ENCODE peak calls at places on chromosome 12, in ten cellular contexts. One of them, this sample, is unnamed.

GRCh38 chr12:94186461-94187237 is 38.3 kb downstream of the PLXNC1 start:
- DNase-seq in H4: no peak
- DNase-seq in HT-29: no peak
- DNase-seq in activated gamma-delta T cell treated with Interleukin-2 at 50 U/mL for 16 hours: no peak
- DNase-seq in K562: no peak
- DNase-seq in prostate gland: peak
- DNase-seq in iPS-NIHi11: peak
- DNase-seq in foreskin melanocyte: no peak
- DNase-seq in HCEC 1CT: no peak
- DNase-seq in HL-60: no peak
- DNase-seq in this sample: peak

GRCh38 chr12:119274636-119275065 is 59.9 kb upstream of the CCDC60 start:
- DNase-seq in prostate gland: no peak
- DNase-seq in HL-60: no peak
- DNase-seq in H4: no peak
- DNase-seq in activated gamma-delta T cell treated with Interleukin-2 at 50 U/mL for 16 hours: no peak
- DNase-seq in HCEC 1CT: no peak
- DNase-seq in K562: no peak
- DNase-seq in HT-29: no peak
- DNase-seq in foreskin melanocyte: no peak
- DNase-seq in iPS-NIHi11: peak
- DNase-seq in this sample: no peak

GRCh38 chr12:22101749-22102243 is 55.8 kb downstream of the CMAS start:
- DNase-seq in iPS-NIHi11: peak
- DNase-seq in HT-29: no peak
- DNase-seq in activated gamma-delta T cell treated with Interleukin-2 at 50 U/mL for 16 hours: no peak
- DNase-seq in prostate gland: no peak
- DNase-seq in HL-60: peak
- DNase-seq in K562: no peak
- DNase-seq in HCEC 1CT: peak
- DNase-seq in foreskin melanocyte: peak
- DNase-seq in H4: peak
- DNase-seq in this sample: peak

GRCh38 chr12:53190108-53190729 is 9.5 kb upstream of the CSAD start:
- DNase-seq in HCEC 1CT: peak
- DNase-seq in HT-29: peak
- DNase-seq in iPS-NIHi11: peak
- DNase-seq in HL-60: peak
- DNase-seq in prostate gland: peak
- DNase-seq in foreskin melanocyte: no peak
- DNase-seq in K562: peak
- DNase-seq in H4: peak
- DNase-seq in activated gamma-delta T cell treated with Interleukin-2 at 50 U/mL for 16 hours: peak
- DNase-seq in this sample: no peak

GRCh38 chr12:121811434-121812319 is 7.9 kb downstream of the SETD1B start:
- DNase-seq in activated gamma-delta T cell treated with Interleukin-2 at 50 U/mL for 16 hours: peak
- DNase-seq in HT-29: peak
- DNase-seq in H4: no peak
- DNase-seq in HL-60: peak
- DNase-seq in K562: peak
- DNase-seq in iPS-NIHi11: peak
- DNase-seq in prostate gland: peak
- DNase-seq in foreskin melanocyte: peak
- DNase-seq in HCEC 1CT: peak
- DNase-seq in this sample: no peak

GRCh38 chr12:132323171-132324010 is 6.0 kb downstream of the GALNT9 start:
- DNase-seq in prostate gland: no peak
- DNase-seq in iPS-NIHi11: no peak
- DNase-seq in HCEC 1CT: no peak
- DNase-seq in HL-60: no peak
- DNase-seq in K562: no peak
- DNase-seq in H4: no peak
- DNase-seq in foreskin melanocyte: no peak
- DNase-seq in HT-29: no peak
- DNase-seq in activated gamma-delta T cell treated with Interleukin-2 at 50 U/mL for 16 hours: no peak
- DNase-seq in this sample: no peak

GRCh38 chr12:111123390-111123789 is 203.0 kb upstream of the MYL2 start:
- DNase-seq in iPS-NIHi11: no peak
- DNase-seq in HT-29: no peak
- DNase-seq in prostate gland: no peak
- DNase-seq in HCEC 1CT: no peak
- DNase-seq in foreskin melanocyte: no peak
- DNase-seq in activated gamma-delta T cell treated with Interleukin-2 at 50 U/mL for 16 hours: no peak
- DNase-seq in HL-60: no peak
- DNase-seq in K562: no peak
- DNase-seq in H4: no peak
- DNase-seq in this sample: no peak

GRCh38 chr12:75579552-75579951 is 68.1 kb upstream of the KRR1 start:
- DNase-seq in HT-29: no peak
- DNase-seq in activated gamma-delta T cell treated with Interleukin-2 at 50 U/mL for 16 hours: no peak
- DNase-seq in iPS-NIHi11: no peak
- DNase-seq in HCEC 1CT: no peak
- DNase-seq in HL-60: no peak
- DNase-seq in K562: no peak
- DNase-seq in foreskin melanocyte: no peak
- DNase-seq in H4: no peak
- DNase-seq in prostate gland: no peak
- DNase-seq in this sample: no peak

GRCh38 chr12:71426030-71426570 is 13.5 kb upstream of the LGR5 start:
- DNase-seq in iPS-NIHi11: no peak
- DNase-seq in HCEC 1CT: no peak
- DNase-seq in H4: no peak
- DNase-seq in prostate gland: no peak
- DNase-seq in HL-60: no peak
- DNase-seq in K562: no peak
- DNase-seq in activated gamma-delta T cell treated with Interleukin-2 at 50 U/mL for 16 hours: no peak
- DNase-seq in HT-29: no peak
- DNase-seq in foreskin melanocyte: no peak
- DNase-seq in this sample: no peak

GRCh38 chr12:14280921-14281320 is 84.6 kb upstream of the ATF7IP start:
- DNase-seq in iPS-NIHi11: no peak
- DNase-seq in activated gamma-delta T cell treated with Interleukin-2 at 50 U/mL for 16 hours: no peak
- DNase-seq in HT-29: no peak
- DNase-seq in H4: no peak
- DNase-seq in HCEC 1CT: no peak
- DNase-seq in K562: no peak
- DNase-seq in HL-60: no peak
- DNase-seq in foreskin melanocyte: no peak
- DNase-seq in prostate gland: no peak
- DNase-seq in this sample: no peak

GRCh38 chr12:92547906-92548305 is 154.9 kb upstream of the PLEKHG7 start:
- DNase-seq in HCEC 1CT: no peak
- DNase-seq in foreskin melanocyte: no peak
- DNase-seq in prostate gland: no peak
- DNase-seq in HT-29: no peak
- DNase-seq in K562: no peak
- DNase-seq in HL-60: no peak
- DNase-seq in activated gamma-delta T cell treated with Interleukin-2 at 50 U/mL for 16 hours: no peak
- DNase-seq in H4: no peak
- DNase-seq in iPS-NIHi11: no peak
- DNase-seq in this sample: peak